ENCODE peak calls at places on chromosomes 6 and 20, in seven cellular contexts. W is neuronal stem cell, Y is IMR-90, N is mesendoderm, T is H9, F is mesenchymal stem cell, G is H1. Z is an unnamed sample.
A peak's percentile ranks its signal among the peaks of the same experiment; 100 is the strongest.

GRCh38 chr6:156687875-156688549 is 89.2 kb upstream of the ARID1B start:
- DNase-seq in W (peak; percentile 23), Y (peak; percentile 14), N (peak; percentile 84), T (peak; percentile 63), F (peak; percentile 62), G (peak; percentile 61), Z (peak; percentile 34)

GRCh38 chr6:34792605-34793500 is 970 bp downstream of the BLTP3A start:
- DNase-seq in W (peak; percentile 17), Y (peak; percentile 55), N (peak; percentile 71), T (peak; percentile 40), F (peak; percentile 80), G (peak; percentile 43), Z (peak; percentile 48)

GRCh38 chr20:58542411-58543095 is 27.4 kb upstream of the APCDD1L start:
- DNase-seq in W (no peak), Y (peak; percentile 36), N (no peak), T (no peak), F (peak; percentile 19), G (peak; percentile 40), Z (no peak)

GRCh38 chr6:42390228-42390934 is 61.3 kb downstream of the TRERF1 start:
- DNase-seq in W (no peak), Y (no peak), N (no peak), T (no peak), F (no peak), G (no peak), Z (no peak)

GRCh38 chr6:111609827-111610526 is 4.3 kb upstream of the TRAF3IP2 start:
- DNase-seq in W (no peak), Y (no peak), N (no peak), T (no peak), F (no peak), G (no peak), Z (no peak)

GRCh38 chr6:141685416-141685815 is 447.3 kb upstream of the GJE1 start:
- DNase-seq in W (no peak), Y (peak; percentile 25), N (no peak), T (no peak), F (no peak), G (no peak), Z (peak; percentile 77)

GRCh38 chr6:33392168-33392947 is 735 bp downstream of the KIFC1 start:
- DNase-seq in W (no peak), Y (peak; percentile 44), N (peak; percentile 41), T (no peak), F (peak; percentile 62), G (no peak), Z (no peak)

GRCh38 chr6:52990342-52990741 is 4.7 kb downstream of the GSTA4 start:
- DNase-seq in W (no peak), Y (peak; percentile 61), N (no peak), T (no peak), F (no peak), G (no peak), Z (no peak)

GRCh38 chr6:165984743-165985142 is 182.9 kb downstream of the TBXT start:
- DNase-seq in W (no peak), Y (no peak), N (no peak), T (no peak), F (no peak), G (no peak), Z (no peak)

GRCh38 chr6:27161946-27162603 is 85.4 kb upstream of the PRSS16 start:
- DNase-seq in W (no peak), Y (peak; percentile 81), N (no peak), T (no peak), F (peak; percentile 58), G (peak; percentile 62), Z (peak; percentile 88)

GRCh38 chr6:46706464-46706863 is 18.8 kb downstream of the TDRD6 start:
- DNase-seq in W (no peak), Y (no peak), N (no peak), T (no peak), F (no peak), G (no peak), Z (no peak)

GRCh38 chr6:69601132-69601531 is 195.7 kb downstream of the LMBRD1 start:
- DNase-seq in W (no peak), Y (no peak), N (no peak), T (no peak), F (no peak), G (no peak), Z (no peak)

GRCh38 chr6:106380407-106380806 is 19.9 kb downstream of the CRYBG1 start:
- DNase-seq in W (no peak), Y (peak; percentile 14), N (no peak), T (no peak), F (no peak), G (no peak), Z (no peak)

GRCh38 chr6:106373502-106374239 is 13.2 kb downstream of the CRYBG1 start:
- DNase-seq in W (no peak), Y (no peak), N (no peak), T (no peak), F (no peak), G (no peak), Z (no peak)

GRCh38 chr6:106379951-106380350 is 19.4 kb downstream of the CRYBG1 start:
- DNase-seq in W (no peak), Y (no peak), N (no peak), T (no peak), F (no peak), G (no peak), Z (no peak)

GRCh38 chr6:106381223-106381622 is 20.7 kb downstream of the CRYBG1 start:
- DNase-seq in W (no peak), Y (no peak), N (no peak), T (no peak), F (no peak), G (no peak), Z (no peak)

DNA sequence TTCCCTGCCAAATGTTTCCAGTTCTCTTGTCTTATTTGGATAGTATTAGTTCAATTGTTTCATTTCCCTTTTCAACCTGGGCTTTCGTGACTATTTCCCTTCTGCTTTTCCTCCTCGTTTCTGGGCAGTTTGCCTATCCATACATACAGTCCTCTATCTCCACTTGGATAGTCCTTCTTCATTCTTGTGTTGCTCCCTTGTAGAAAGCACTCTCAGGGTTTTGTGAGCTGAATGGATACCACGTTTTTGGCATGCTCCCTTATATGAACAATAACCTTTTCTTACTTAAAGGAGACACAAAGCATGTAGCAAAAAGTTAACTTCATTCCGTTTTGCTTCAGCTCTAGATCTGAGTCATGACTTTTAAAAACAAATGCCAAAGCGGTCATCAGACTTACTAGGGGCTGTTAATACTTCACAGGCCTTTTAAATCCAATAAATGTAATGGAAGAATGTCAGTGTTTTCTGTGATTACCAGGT is 16.6 kb downstream of the CRYBG1 start:
- DNase-seq in W (no peak), Y (peak; percentile 34), N (no peak), T (no peak), F (no peak), G (no peak), Z (no peak)
- H3K4ac ChIP-seq in W (no peak overlapping the region), Y (no peak overlapping the region), N (no peak overlapping the region), T (no peak overlapping the region), F (no peak overlapping the region), G (no peak overlapping the region), Z (no peak overlapping the region)

GRCh38 chr6:30640481-30640880 is 6.5 kb upstream of the C6orf136 start:
- DNase-seq in W (no peak), Y (no peak), N (no peak), T (no peak), F (no peak), G (no peak), Z (no peak)

GRCh38 chr6:30645989-30646388 is 944 bp upstream of the C6orf136 start:
- DNase-seq in W (no peak), Y (no peak), N (no peak), T (no peak), F (no peak), G (no peak), Z (no peak)

GRCh38 chr6:30644769-30645168 is 2.2 kb upstream of the C6orf136 start:
- DNase-seq in W (no peak), Y (no peak), N (no peak), T (no peak), F (no peak), G (no peak), Z (no peak)

GRCh38 chr6:30643656-30644055 is 3.3 kb upstream of the C6orf136 start:
- DNase-seq in W (no peak), Y (no peak), N (no peak), T (no peak), F (no peak), G (no peak), Z (no peak)

GRCh38 chr6:30641048-30641447 is 5.9 kb upstream of the C6orf136 start:
- DNase-seq in W (no peak), Y (no peak), N (no peak), T (no peak), F (no peak), G (no peak), Z (no peak)
- H3K4ac ChIP-seq in W (no peak overlapping the region), Y (no peak overlapping the region), N (no peak overlapping the region), T (no peak overlapping the region), F (no peak overlapping the region), G (no peak overlapping the region), Z (no peak overlapping the region)

GRCh38 chr6:81534934-81535465 is 217.5 kb downstream of the TENT5A start:
- DNase-seq in W (no peak), Y (no peak), N (no peak), T (no peak), F (no peak), G (no peak), Z (peak; percentile 94)

DNA sequence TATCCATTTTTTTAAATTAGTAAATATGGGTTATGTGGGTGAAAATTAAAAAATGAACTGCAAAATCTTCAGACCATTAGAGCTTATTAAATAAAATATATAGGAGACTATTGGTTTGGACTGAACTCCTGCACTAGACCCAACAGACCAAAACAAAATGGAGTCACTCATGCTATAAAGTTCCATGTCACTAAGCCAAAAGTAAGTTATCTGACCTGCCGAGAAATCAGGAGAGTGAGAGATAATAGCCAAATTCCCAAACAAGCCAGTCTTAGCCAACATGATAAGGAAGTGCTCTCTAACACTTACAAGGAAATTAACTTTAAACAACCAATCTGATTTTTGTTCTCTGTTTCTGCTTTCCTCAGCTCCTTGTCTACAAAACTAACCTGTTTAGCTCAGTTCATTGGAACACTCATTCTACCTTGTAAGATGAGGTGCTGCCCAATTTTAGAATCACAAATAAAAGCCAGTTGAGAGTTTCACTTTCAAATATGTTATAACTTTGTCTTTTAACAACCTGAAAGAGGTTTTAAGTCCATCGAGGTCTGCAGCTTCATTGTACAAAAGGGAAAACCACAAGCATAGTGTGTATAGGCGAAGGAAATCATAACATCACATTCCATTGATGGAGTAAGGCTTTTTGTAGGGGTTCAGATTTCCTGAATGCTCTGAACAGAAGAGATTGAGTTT is 220.5 kb downstream of the TENT5A start:
- DNase-seq in W (no peak), Y (peak; percentile 38), N (peak; percentile 38), T (no peak), F (peak; percentile 11), G (no peak), Z (no peak)
- H3K4ac ChIP-seq in W (no peak overlapping the region), Y (no peak overlapping the region), N (no peak overlapping the region), T (no peak overlapping the region), F (no peak overlapping the region), G (no peak overlapping the region), Z (no peak overlapping the region)

GRCh38 chr6:5127106-5127687 is 42.1 kb downstream of the PPP1R3G start:
- DNase-seq in W (no peak), Y (no peak), N (no peak), T (no peak), F (no peak), G (no peak), Z (no peak)
- H3K4ac ChIP-seq in W (no peak overlapping the region), Y (no peak overlapping the region), N (no peak overlapping the region), T (no peak overlapping the region), F (no peak overlapping the region), G (no peak overlapping the region), Z (no peak overlapping the region)